ENCODE peak calls at places on chromosomes 6 and 20, in seven cellular contexts. C, Y, D, Z, F, X and H are unnamed samples.

GRCh38 chr6:8268606-8269005 is 166.3 kb upstream of the EEF1E1 start:
- DNase-seq in C (no peak), Y (no peak), D (no peak), Z (no peak), F (no peak), X (no peak), H (no peak)

GRCh38 chr6:13574149-13574570 is 241 bp upstream of the SIRT5 start:
- DNase-seq in C (peak; percentile 90), Y (peak; percentile 95), D (peak; percentile 86), Z (peak; percentile 94), F (peak; percentile 96), X (peak; percentile 96), H (peak; percentile 87)

GRCh38 chr6:75290558-75290957 is 6.0 kb upstream of the TMEM30A start:
- DNase-seq in C (no peak), Y (no peak), D (no peak), Z (no peak), F (peak; percentile 60), X (no peak), H (peak; percentile 49)

GRCh38 chr6:134041093-134041492 is 11.3 kb downstream of the SLC2A12 start:
- DNase-seq in C (peak; percentile 47), Y (peak; percentile 78), D (no peak), Z (no peak), F (no peak), X (no peak), H (no peak)

GRCh38 chr6:41170547-41171160 is 7.7 kb upstream of the TREM2 start:
- DNase-seq in C (no peak), Y (no peak), D (no peak), Z (no peak), F (no peak), X (no peak), H (no peak)

GRCh38 chr6:37559501-37559900 is 59.8 kb upstream of the CCDC167 start:
- DNase-seq in C (no peak), Y (no peak), D (no peak), Z (no peak), F (no peak), X (no peak), H (no peak)

GRCh38 chr20:59149678-59150504 is 13.7 kb upstream of the ZNF831 start:
- DNase-seq in C (no peak), Y (no peak), D (peak; percentile 31), Z (no peak), F (no peak), X (no peak), H (no peak)

GRCh38 chr6:11714116-11714797 is 64.3 kb downstream of the ADTRP start:
- DNase-seq in C (no peak), Y (no peak), D (no peak), Z (no peak), F (no peak), X (no peak), H (no peak)

GRCh38 chr20:36147707-36148106 is 6.8 kb upstream of the EPB41L1 start:
- DNase-seq in C (peak; percentile 37), Y (no peak), D (no peak), Z (no peak), F (no peak), X (no peak), H (no peak)

GRCh38 chr20:16530201-16530681 is 43.0 kb downstream of the KIF16B start:
- DNase-seq in C (peak; percentile 68), Y (peak; percentile 78), D (no peak), Z (no peak), F (no peak), X (no peak), H (no peak)

GRCh38 chr6:20706293-20707165 is 172.3 kb downstream of the CDKAL1 start:
- DNase-seq in C (peak; percentile 28), Y (peak; percentile 33), D (no peak), Z (no peak), F (no peak), X (no peak), H (no peak)

GRCh38 chr20:62461157-62461556 is 14.6 kb downstream of the GATA5 start:
- DNase-seq in C (no peak), Y (no peak), D (no peak), Z (no peak), F (no peak), X (no peak), H (no peak)

GRCh38 chr6:63537126-63537958 is 34.9 kb upstream of the LOC128125822 start:
- DNase-seq in C (no peak), Y (peak; percentile 72), D (peak; percentile 47), Z (no peak), F (no peak), X (no peak), H (no peak)

GRCh38 chr20:20364016-20364746 is 3.7 kb upstream of the INSM1 start:
- DNase-seq in C (no peak), Y (no peak), D (no peak), Z (no peak), F (peak; percentile 81), X (no peak), H (no peak)

GRCh38 chr6:109595998-109596397 is 95.0 kb downstream of the AK9 start:
- DNase-seq in C (peak; percentile 40), Y (peak; percentile 46), D (no peak), Z (no peak), F (peak; percentile 66), X (no peak), H (peak; percentile 36)

GRCh38 chr20:51237790-51238189 is 214.9 kb upstream of the KCNG1 start:
- DNase-seq in C (no peak), Y (no peak), D (no peak), Z (no peak), F (no peak), X (no peak), H (no peak)

GRCh38 chr20:24787621-24788020 is 161.4 kb upstream of the CST7 start:
- DNase-seq in C (no peak), Y (no peak), D (no peak), Z (peak; percentile 14), F (no peak), X (no peak), H (no peak)

GRCh38 chr6:168979254-168979653 is 274.4 kb downstream of the THBS2 start:
- DNase-seq in C (no peak), Y (no peak), D (no peak), Z (no peak), F (peak; percentile 51), X (no peak), H (no peak)

GRCh38 chr6:39026175-39026574 is 22.4 kb upstream of the GLP1R start:
- DNase-seq in C (no peak), Y (no peak), D (no peak), Z (no peak), F (no peak), X (no peak), H (no peak)

GRCh38 chr20:52804455-52804966 is 167.6 kb upstream of the TSHZ2 start:
- DNase-seq in C (no peak), Y (no peak), D (no peak), Z (no peak), F (no peak), X (no peak), H (no peak)

GRCh38 chr6:130027948-130028347 is 9.6 kb downstream of the L3MBTL3 start:
- DNase-seq in C (no peak), Y (no peak), D (no peak), Z (no peak), F (no peak), X (no peak), H (no peak)

GRCh38 chr6:91633374-91634184 is 1046.7 kb upstream of the MAP3K7 start:
- DNase-seq in C (no peak), Y (no peak), D (no peak), Z (no peak), F (no peak), X (no peak), H (no peak)

GRCh38 chr6:134065706-134066105 is 13.3 kb upstream of the SLC2A12 start:
- DNase-seq in C (peak; percentile 39), Y (peak; percentile 56), D (no peak), Z (no peak), F (peak; percentile 82), X (no peak), H (no peak)

GRCh38 chr6:123598011-123598410 is 38.7 kb downstream of the TRDN start:
- DNase-seq in C (no peak), Y (no peak), D (no peak), Z (no peak), F (no peak), X (no peak), H (no peak)

GRCh38 chr6:159217595-159218275 is 48.5 kb downstream of the FNDC1 start:
- DNase-seq in C (peak; percentile 37), Y (no peak), D (no peak), Z (no peak), F (peak; percentile 90), X (no peak), H (no peak)

GRCh38 chr6:28537065-28537464 is 11.4 kb downstream of the GPX5 start:
- DNase-seq in C (peak; percentile 10), Y (peak; percentile 17), D (no peak), Z (no peak), F (peak; percentile 68), X (no peak), H (no peak)

GRCh38 chr20:43925215-43925614 is 10.6 kb downstream of the TOX2 start:
- DNase-seq in C (peak; percentile 92), Y (peak; percentile 90), D (no peak), Z (no peak), F (no peak), X (no peak), H (peak; percentile 50)

GRCh38 chr20:25289886-25290597 is 42.2 kb downstream of the PYGB start:
- DNase-seq in C (no peak), Y (no peak), D (no peak), Z (peak; percentile 28), F (peak; percentile 33), X (peak; percentile 47), H (no peak)